ENCODE peak calls at places on chromosomes 1 and 21, in eight cellular contexts. T is skeletal muscle cell; O is activated T-cell treated with anti-CD3 and anti-CD28 coated beads, Interleukin-2, amount 50 U/mL, for 1 hour; X is ovary; H is heart left ventricle; B is uterus; L is stomach; G is NCI-H1105 treated with DMSO at 0.1 percent for 48 hours. S is an unnamed sample.

GRCh38 chr1:208038303-208038702 is 127.4 kb upstream of the CD34 start:
- DNase-seq in T (no peak), B (no peak), O (no peak), G (no peak), H (no peak), X (no peak), L (no peak), S (no peak)

GRCh38 chr1:82775402-82776000 is 974.8 kb downstream of the ADGRL2 start:
- DNase-seq in L (no peak), G (no peak), O (peak), H (peak), T (no peak), X (no peak), B (no peak), S (no peak)

GRCh38 chr1:212423879-212424278 is 8.8 kb upstream of the NENF start:
- DNase-seq in G (no peak), O (no peak), T (no peak), L (no peak), X (no peak), H (no peak), B (no peak), S (no peak)

GRCh38 chr21:45638707-45639106 is 4.8 kb upstream of the PCBP3 start:
- DNase-seq in X (no peak), H (no peak), T (no peak), O (no peak), G (no peak), L (no peak), B (no peak), S (no peak)

GRCh38 chr1:17060129-17060868 is 6.5 kb upstream of the SDHB start:
- DNase-seq in L (no peak), H (no peak), G (no peak), B (no peak), T (peak), X (no peak), O (no peak), S (no peak)

GRCh38 chr1:116556289-116557006 is 14.4 kb downstream of the CD58 start:
- DNase-seq in T (no peak), X (no peak), B (no peak), G (no peak), L (peak), O (peak), H (peak), S (peak)

GRCh38 chr1:234734864-234735263 is 124.9 kb upstream of the IRF2BP2 start:
- DNase-seq in H (no peak), X (peak), B (no peak), T (no peak), O (no peak), G (no peak), L (no peak), S (no peak)

GRCh38 chr1:209577346-209577745 is 6.2 kb upstream of the CAMK1G start:
- DNase-seq in B (no peak), T (no peak), X (no peak), L (no peak), G (no peak), H (no peak), O (no peak), S (no peak)

GRCh38 chr1:232335751-232336274 is 294.1 kb downstream of the SIPA1L2 start:
- DNase-seq in X (no peak), H (no peak), L (no peak), O (no peak), B (no peak), G (no peak), T (no peak), S (no peak)

GRCh38 chr1:33005812-33006465 is 30.7 kb downstream of the AK2 start:
- DNase-seq in L (peak), O (no peak), B (no peak), G (no peak), X (no peak), T (no peak), H (no peak), S (no peak)

GRCh38 chr1:16967095-16967567 is 13.3 kb downstream of the MFAP2 start:
- DNase-seq in H (peak), G (peak), B (peak), O (no peak), T (peak), L (no peak), X (peak), S (no peak)

GRCh38 chr1:212470059-212470458 is 37.3 kb downstream of the NENF start:
- DNase-seq in H (peak), O (no peak), X (peak), B (peak), L (peak), T (peak), G (no peak), S (no peak)

GRCh38 chr21:43937051-43937832 is 72.2 kb downstream of the AGPAT3 start:
- DNase-seq in X (no peak), O (no peak), T (no peak), L (no peak), H (no peak), G (no peak), B (no peak), S (no peak)

GRCh38 chr1:100362821-100363466 is 10.6 kb downstream of the CDC14A start:
- DNase-seq in G (no peak), L (no peak), T (no peak), B (no peak), O (no peak), H (no peak), X (no peak), S (no peak)

GRCh38 chr1:226064168-226064815 is 1.8 kb downstream of the H3-3A start:
- DNase-seq in L (peak), H (no peak), G (peak), O (no peak), X (no peak), B (no peak), T (no peak), S (peak)

GRCh38 chr21:44000360-44000759 is 11.7 kb upstream of the TRAPPC10 start:
- DNase-seq in O (no peak), L (no peak), G (no peak), T (no peak), X (no peak), H (no peak), B (no peak), S (no peak)

GRCh38 chr1:19628879-19629278 is 15.2 kb upstream of the NBL1 start:
- DNase-seq in B (no peak), T (no peak), L (no peak), O (no peak), X (no peak), G (no peak), H (no peak), S (no peak)

GRCh38 chr1:75733661-75734060 is 9.2 kb downstream of the ACADM start:
- DNase-seq in L (no peak), G (no peak), B (no peak), T (no peak), O (no peak), H (no peak), X (no peak), S (no peak)

GRCh38 chr1:205525495-205526285 is 21.2 kb downstream of the CDK18 start:
- DNase-seq in H (no peak), L (no peak), G (no peak), X (no peak), O (no peak), T (no peak), B (no peak), S (no peak)

S was measured in MM.1S.